ENCODE peak calls at places on chromosomes 5 and 9, in seven cellular contexts. R is NB4; H is choroid plexus epithelial cell; Z is NCI-H1105; M is nephron progenitor cell; U is cardiac fibroblast; F is CD8-positive, alpha-beta memory T cell. I is an unnamed sample.

GRCh38 chr9:129235931-129236331 is 57.9 kb upstream of the IER5L start:
- DNase-seq in M (no peak), Z (no peak), U (no peak), F (peak; percentile 83), R (no peak), H (no peak), I (peak; percentile 64)

GRCh38 chr9:91678807-91679206 is 255.2 kb upstream of the NFIL3 start:
- DNase-seq in H (no peak), F (no peak), Z (no peak), U (no peak), M (no peak), R (no peak), I (no peak)

GRCh38 chr5:74016373-74016772 is 390.4 kb downstream of the ARHGEF28 start:
- DNase-seq in F (no peak), H (no peak), U (no peak), M (no peak), R (peak; percentile 23), Z (no peak), I (no peak)

GRCh38 chr9:68802525-68803015 is 97.5 kb downstream of the PIP5K1B start:
- DNase-seq in H (no peak), F (no peak), R (no peak), U (no peak), Z (no peak), M (no peak), I (no peak)

GRCh38 chr9:93379051-93379450 is 72.4 kb upstream of the FAM120A start:
- DNase-seq in F (no peak), Z (no peak), U (no peak), R (no peak), H (peak; percentile 4), M (no peak), I (no peak)

GRCh38 chr5:35736280-35736679 is 118.6 kb downstream of the SPEF2 start:
- DNase-seq in H (no peak), U (no peak), R (no peak), F (no peak), Z (no peak), M (no peak), I (no peak)

GRCh38 chr9:90925581-90926257 is 124.1 kb downstream of the SYK start:
- DNase-seq in U (peak; percentile 86), H (peak; percentile 89), F (no peak), M (no peak), Z (no peak), R (no peak), I (no peak)

GRCh38 chr9:38032266-38032830 is 36.7 kb downstream of the SHB start:
- DNase-seq in F (no peak), U (no peak), R (no peak), H (no peak), M (peak; percentile 40), Z (no peak), I (no peak)

GRCh38 chr5:123283031-123283430 is 140.2 kb downstream of the CEP120 start:
- DNase-seq in R (no peak), Z (no peak), H (no peak), F (no peak), M (no peak), U (peak; percentile 20), I (no peak)

GRCh38 chr9:31697956-31698355 is 686.5 kb upstream of the ACO1 start:
- DNase-seq in F (no peak), H (no peak), M (no peak), R (no peak), Z (no peak), U (no peak), I (no peak)